ENCODE peak calls at places on chromosomes 12 and 14, in four cellular contexts. A, I, N and T are unnamed samples.

GRCh38 chr12:89710873-89711179 is 2.2 kb upstream of the ATP2B1 start:
- DNase-seq in A (no peak), I (no peak), N (no peak), T (no peak)

GRCh38 chr14:53156238-53156637 is 3.1 kb upstream of the DDHD1 start:
- DNase-seq in A (no peak), I (no peak), N (no peak), T (no peak)

GRCh38 chr14:88563845-88564244 is 1.0 kb downstream of the ZC3H14 start:
- DNase-seq in A (no peak), I (no peak), N (no peak), T (no peak)

GRCh38 chr14:105505101-105505500 is 14.1 kb downstream of the TEDC1 start:
- DNase-seq in A (no peak), I (no peak), N (no peak), T (no peak)

GRCh38 chr14:52919971-52920370 is 30.9 kb downstream of the FERMT2 start:
- DNase-seq in A (no peak), I (no peak), N (no peak), T (no peak)

GRCh38 chr14:70919774-70920173 is 12.5 kb downstream of the PCNX1 start:
- DNase-seq in A (no peak), I (no peak), N (no peak), T (no peak)

GRCh38 chr14:77027538-77028383 is 747 bp downstream of the IRF2BPL start:
- DNase-seq in A (peak; percentile 40), I (peak; percentile 79), N (peak; percentile 47), T (peak; percentile 79)

GRCh38 chr14:21074398-21075272 is 4.5 kb downstream of the ARHGEF40 start:
- DNase-seq in A (no peak), I (no peak), N (no peak), T (no peak)

GRCh38 chr12:2004113-2004929 is at the start of gene DCP1B:
- DNase-seq in A (peak; percentile 81), I (peak; percentile 96), N (peak; percentile 100), T (peak; percentile 100)

GRCh38 chr14:54555651-54556050 is 11.3 kb upstream of the SAMD4A start:
- DNase-seq in A (no peak), I (no peak), N (no peak), T (no peak)

GRCh38 chr14:103418508-103418818 is 33.2 kb downstream of the MARK3 start:
- DNase-seq in A (no peak), I (no peak), N (no peak), T (no peak)

GRCh38 chr12:94667031-94667540 is 16.7 kb upstream of the TMCC3 start:
- DNase-seq in A (no peak), I (no peak), N (no peak), T (no peak)

GRCh38 chr12:124457287-124458219 is 109.9 kb downstream of the NCOR2 start:
- DNase-seq in A (no peak), I (peak; percentile 81), N (no peak), T (no peak)